ENCODE peak calls at places on chromosomes 12 and 14, in five cellular contexts. O is psoas muscle, H is breast epithelium, X is neuronal stem cell, V is upper lobe of right lung. E is an unnamed sample.

GRCh38 chr14:67370830-67371229 is 10.7 kb downstream of the EIF2S1 start:
- DNase-seq in O (no peak), H (no peak), X (no peak), V (no peak), E (no peak)

GRCh38 chr12:88834226-88834625 is 254.0 kb upstream of the KITLG start:
- DNase-seq in O (no peak), H (no peak), X (no peak), V (no peak), E (no peak)

GRCh38 chr12:53219956-53220856 is 11.8 kb downstream of the RARG start:
- DNase-seq in O (peak; percentile 65), H (no peak), X (peak; percentile 65), V (peak; percentile 84), E (peak; percentile 68)

GRCh38 chr12:9071976-9072375 is 43.7 kb downstream of the A2M start:
- DNase-seq in O (no peak), H (no peak), X (no peak), V (no peak), E (no peak)

GRCh38 chr12:108120863-108121165 is 8.3 kb upstream of the WSCD2 start:
- DNase-seq in O (no peak), H (no peak), X (no peak), V (no peak), E (no peak)

GRCh38 chr12:107320031-107320928 is 226.9 kb upstream of the CRY1 start:
- DNase-seq in O (peak; percentile 22), H (no peak), X (no peak), V (peak; percentile 76), E (peak; percentile 65)

GRCh38 chr12:4956054-4956453 is 46.3 kb downstream of the KCNA1 start:
- DNase-seq in O (no peak), H (no peak), X (no peak), V (no peak), E (no peak)

GRCh38 chr14:37559386-37559785 is 35.7 kb downstream of the FOXA1 start:
- DNase-seq in O (no peak), H (no peak), X (no peak), V (no peak), E (no peak)

DNA sequence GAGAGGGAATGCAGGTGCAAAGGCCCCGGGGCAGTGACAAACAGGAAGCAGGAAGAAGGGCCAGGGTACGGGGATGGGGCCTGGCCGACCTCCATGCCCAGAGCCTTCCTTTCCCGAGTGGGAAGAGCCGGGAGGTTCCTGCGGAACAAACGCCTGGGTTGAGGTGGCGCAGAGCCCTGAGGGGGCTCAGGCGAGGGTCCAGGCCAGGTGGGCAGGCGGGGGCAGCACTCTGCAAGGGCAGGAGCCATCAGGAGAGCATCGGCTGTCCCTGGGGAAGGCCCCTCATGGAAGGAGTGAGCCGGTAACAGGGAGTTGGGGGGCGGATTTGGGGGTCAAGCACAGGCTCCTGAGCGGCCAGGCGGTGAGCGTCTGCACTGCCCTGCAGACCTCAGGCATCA is 18.1 kb upstream of the FBRSL1 start:
- DNase-seq in O (no peak), H (no peak), X (no peak), V (no peak), E (no peak)
- H3K4me3 ChIP-seq in O (no peak overlapping the region), H (no peak overlapping the region), X (no peak overlapping the region), V (no peak overlapping the region), E (no peak overlapping the region)

DNA sequence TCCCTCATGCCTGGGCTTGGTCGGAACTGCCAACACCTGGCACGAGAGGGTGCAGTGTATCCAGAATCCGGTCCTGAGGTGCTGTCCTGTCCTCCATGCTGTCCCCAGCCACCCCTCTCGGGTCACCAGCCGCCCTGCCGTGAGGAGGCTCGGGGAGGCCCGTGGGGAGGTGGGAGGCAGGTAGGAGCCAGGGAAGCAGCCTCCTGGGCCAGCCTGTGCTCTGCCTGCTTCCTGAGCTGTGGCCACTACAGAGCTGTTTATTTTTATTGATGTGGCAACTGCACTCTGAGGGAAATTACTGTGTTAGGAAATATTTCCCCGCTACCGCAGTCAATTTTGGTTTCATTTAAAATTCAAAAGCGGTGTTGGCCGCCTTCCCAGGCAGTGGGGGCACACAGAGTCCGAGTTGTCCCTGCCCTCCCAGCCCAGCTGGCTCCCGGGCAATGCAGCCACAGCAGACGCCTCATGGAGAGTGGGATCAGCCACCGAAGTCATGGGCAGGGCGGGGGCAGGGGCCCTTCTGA is 18.3 kb downstream of the NOC4L start:
- DNase-seq in O (peak; percentile 32), H (no peak), X (no peak), V (peak; percentile 67), E (peak; percentile 54)
- H3K4me3 ChIP-seq in O (no peak overlapping the region), H (peak overlapping the region; percentile 11), X (no peak overlapping the region), V (peak overlapping the region; percentile 26), E (no peak overlapping the region)

DNA sequence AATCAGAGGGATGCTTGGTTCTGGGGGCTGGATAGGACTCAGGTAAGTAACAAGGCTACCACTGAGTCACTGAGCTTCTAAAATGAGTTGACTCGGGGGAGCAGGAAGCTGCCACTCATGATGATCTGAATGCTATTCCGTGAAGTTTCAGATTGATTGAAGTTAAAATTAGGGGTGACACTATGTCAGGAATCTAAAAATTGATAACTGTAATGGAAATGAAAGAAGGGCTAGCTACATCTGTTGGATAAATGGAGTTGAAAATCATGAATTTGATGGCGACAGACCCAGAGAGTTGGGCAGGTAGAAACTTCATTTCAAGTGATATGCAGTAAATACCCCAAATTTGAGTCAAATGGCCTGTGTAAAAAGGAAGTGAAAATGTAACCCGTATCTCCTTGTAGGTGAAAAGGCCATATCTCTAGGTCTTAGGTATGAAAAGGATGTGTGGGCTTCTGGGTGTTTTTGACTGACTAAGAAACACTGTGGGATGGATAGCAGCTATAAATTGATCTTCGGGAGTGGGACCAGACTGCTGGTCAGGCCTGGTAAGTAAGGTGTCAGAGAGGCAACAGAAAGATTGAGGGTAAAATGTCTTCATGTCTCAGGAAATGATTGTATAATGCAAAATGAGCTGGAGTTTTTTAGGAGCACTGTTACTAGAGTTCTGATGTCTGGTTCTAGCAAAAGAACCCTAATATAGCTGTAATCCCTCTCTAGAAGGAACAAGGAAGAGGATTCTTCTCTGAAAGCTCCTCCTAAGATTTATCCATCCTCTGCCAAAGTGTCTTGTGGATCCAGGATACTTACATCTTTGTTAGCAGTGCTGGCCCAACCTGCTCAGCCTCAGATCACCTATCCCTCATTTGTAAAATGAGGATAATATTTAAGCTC is 57.3 kb downstream of the DAD1 start:
- DNase-seq in O (no peak), H (no peak), X (no peak), V (no peak), E (no peak)
- H3K4me3 ChIP-seq in O (no peak overlapping the region), H (no peak overlapping the region), X (no peak overlapping the region), V (no peak overlapping the region), E (no peak overlapping the region)

GRCh38 chr14:28773176-28773575 is 6.6 kb downstream of the FOXG1 start:
- DNase-seq in O (no peak), H (no peak), X (no peak), V (no peak), E (no peak)

GRCh38 chr14:28774764-28775738 is 8.5 kb downstream of the FOXG1 start:
- DNase-seq in O (no peak), H (no peak), X (no peak), V (no peak), E (no peak)

GRCh38 chr14:28776482-28777266 is 10.1 kb downstream of the FOXG1 start:
- DNase-seq in O (no peak), H (no peak), X (no peak), V (no peak), E (no peak)

GRCh38 chr14:28772613-28773012 is 6.0 kb downstream of the FOXG1 start:
- DNase-seq in O (no peak), H (no peak), X (no peak), V (no peak), E (no peak)

GRCh38 chr14:28773917-28774691 is 7.5 kb downstream of the FOXG1 start:
- DNase-seq in O (peak; percentile 56), H (no peak), X (no peak), V (no peak), E (no peak)
- H3K4me3 ChIP-seq in O (no peak overlapping the region), H (no peak overlapping the region), X (no peak overlapping the region), V (no peak overlapping the region), E (no peak overlapping the region)